ENCODE peak calls at places on chromosomes 13 and 19, in nine cellular contexts. G is HCT116, D is AG09319, Z is NCI-H1105 treated with DMSO at 0.1 percent for 48 hours, N is T-cell, Q is HTR-8/SVneo, L is pulmonary artery endothelial cell, J is sigmoid colon, I is NCI-H1092 treated with DMSO at 0.1 percent for 48 hours. T is an unnamed sample.
A peak's percentile ranks its signal among the peaks of the same experiment; 100 is the strongest.

GRCh38 chr13:23081246-23081645 is 99.5 kb upstream of the SGCG start:
- DNase-seq in Z (no peak), J (no peak), N (no peak), I (no peak), G (no peak), L (no peak), D (no peak), Q (no peak), T (no peak)

GRCh38 chr13:99871249-99871898 is 100.2 kb downstream of the ZIC5 start:
- DNase-seq in L (no peak), Q (no peak), N (no peak), G (no peak), Z (peak; percentile 43), I (peak; percentile 92), D (no peak), J (no peak), T (no peak)

GRCh38 chr19:15640294-15640903 is at the start of gene CYP4F3:
- DNase-seq in G (peak; percentile 80), L (no peak), J (no peak), I (no peak), N (no peak), D (no peak), Z (peak; percentile 30), Q (no peak), T (peak; percentile 82)

GRCh38 chr19:2047449-2048103 is 3.5 kb downstream of the MKNK2 start:
- DNase-seq in I (no peak), J (peak; percentile 86), N (no peak), Z (no peak), G (no peak), L (no peak), D (no peak), Q (no peak), T (no peak)

GRCh38 chr19:42253245-42254082 is 1.5 kb downstream of the ERF start:
- DNase-seq in G (no peak), D (no peak), J (peak; percentile 89), Q (peak; percentile 53), N (peak; percentile 58), Z (no peak), L (no peak), I (peak; percentile 5), T (no peak)

GRCh38 chr19:28737021-28737525 is 475.9 kb downstream of the UQCRFS1 start:
- DNase-seq in J (no peak), Z (peak; percentile 60), D (peak; percentile 15), G (no peak), I (peak; percentile 38), N (no peak), L (no peak), Q (peak; percentile 10), T (no peak)

GRCh38 chr19:36488816-36489138 is 584 bp downstream of the ZNF566 start:
- DNase-seq in D (no peak), J (no peak), N (no peak), Q (peak; percentile 26), G (peak; percentile 13), I (peak; percentile 58), L (no peak), Z (peak; percentile 44), T (no peak)

GRCh38 chr19:8161135-8161646 is 11.8 kb upstream of the FBN3 start:
- DNase-seq in L (no peak), Z (no peak), N (no peak), Q (no peak), J (no peak), D (no peak), I (no peak), G (peak; percentile 48), T (no peak)

GRCh38 chr19:5017235-5017634 is 48.3 kb downstream of the KDM4B start:
- DNase-seq in Q (no peak), Z (no peak), I (no peak), J (no peak), D (no peak), L (no peak), N (no peak), G (no peak), T (no peak)

GRCh38 chr19:43624933-43625332 is 5.5 kb upstream of the ZNF428 start:
- DNase-seq in D (no peak), I (no peak), L (no peak), J (no peak), Q (no peak), G (peak; percentile 72), N (peak; percentile 89), Z (no peak), T (no peak)

GRCh38 chr19:18895038-18895827 is 725 bp downstream of the CERS1 start:
- DNase-seq in N (no peak), Q (peak; percentile 90), I (peak; percentile 35), Z (peak; percentile 24), D (no peak), J (no peak), L (no peak), G (peak; percentile 38), T (peak; percentile 45)

GRCh38 chr19:36572593-36573019 is 486 bp downstream of the ZNF529 start:
- DNase-seq in Q (no peak), G (no peak), I (no peak), D (no peak), N (no peak), L (no peak), J (no peak), Z (no peak), T (no peak)

GRCh38 chr13:94660695-94661324 is 51.5 kb downstream of the SOX21 start:
- DNase-seq in J (no peak), D (no peak), Z (peak; percentile 51), L (no peak), N (no peak), G (no peak), Q (no peak), I (peak; percentile 82), T (no peak)

GRCh38 chr19:38975214-38975860 is at the start of gene FBXO17:
- DNase-seq in L (no peak), Q (peak; percentile 67), N (no peak), G (no peak), Z (no peak), I (no peak), J (peak; percentile 81), D (no peak), T (no peak)

GRCh38 chr13:110131424-110131823 is 175.5 kb downstream of the COL4A1 start:
- DNase-seq in D (no peak), I (no peak), J (peak; percentile 57), N (no peak), G (no peak), Z (no peak), L (no peak), Q (no peak), T (no peak)

GRCh38 chr19:57664269-57665127 is 4.2 kb upstream of the ZSCAN4 start:
- DNase-seq in I (peak; percentile 21), G (no peak), N (no peak), J (peak; percentile 75), Q (peak; percentile 55), D (no peak), L (no peak), Z (peak; percentile 52), T (peak; percentile 12)

GRCh38 chr19:3881272-3882040 is 971 bp downstream of the ATCAY start:
- DNase-seq in Z (peak; percentile 46), J (no peak), G (no peak), L (no peak), N (no peak), D (no peak), I (peak; percentile 21), Q (no peak), T (no peak)

GRCh38 chr13:110520431-110521295 is 40.9 kb downstream of the RAB20 start:
- DNase-seq in D (peak; percentile 43), Z (no peak), L (no peak), G (no peak), N (no peak), J (peak; percentile 94), Q (no peak), I (peak; percentile 21), T (peak; percentile 86)

GRCh38 chr19:34306213-34306661 is 51.9 kb downstream of the GARRE1 start:
- DNase-seq in L (no peak), Z (no peak), N (no peak), G (no peak), J (no peak), I (no peak), Q (no peak), D (no peak), T (no peak)

GRCh38 chr13:94329277-94329676 is 150.2 kb downstream of the DCT start:
- DNase-seq in D (no peak), N (no peak), Q (no peak), Z (no peak), J (peak; percentile 69), L (no peak), I (no peak), G (no peak), T (no peak)

GRCh38 chr13:110250258-110250891 is 56.6 kb downstream of the COL4A1 start:
- DNase-seq in D (peak; percentile 23), Q (no peak), G (no peak), J (peak; percentile 84), I (no peak), L (no peak), N (no peak), Z (no peak), T (no peak)

GRCh38 chr19:18526316-18526715 is 4.4 kb upstream of the ELL start:
- DNase-seq in I (no peak), G (peak; percentile 26), N (no peak), Q (no peak), Z (no peak), J (no peak), D (no peak), L (no peak), T (no peak)

GRCh38 chr19:35879770-35880317 is 11.5 kb downstream of the APLP1 start:
- DNase-seq in I (no peak), D (no peak), J (peak; percentile 86), N (peak; percentile 57), Z (peak; percentile 34), G (peak; percentile 75), Q (peak; percentile 88), L (peak; percentile 27), T (peak; percentile 88)

GRCh38 chr13:79492313-79492798 is 11.4 kb downstream of the NDFIP2 start:
- DNase-seq in I (no peak), L (no peak), N (no peak), D (no peak), G (no peak), Q (no peak), J (no peak), Z (no peak), T (no peak)

GRCh38 chr19:48195106-48195830 is 24.8 kb downstream of the ZSWIM9 start:
- DNase-seq in Q (no peak), L (no peak), J (no peak), Z (no peak), N (no peak), G (no peak), D (no peak), I (no peak), T (no peak)

GRCh38 chr13:75660694-75661093 is 24.6 kb downstream of the LMO7 start:
- DNase-seq in Z (no peak), D (no peak), N (no peak), Q (no peak), L (no peak), G (no peak), I (no peak), J (no peak), T (no peak)

GRCh38 chr13:38900188-38900587 is 90.4 kb downstream of the STOML3 start:
- DNase-seq in I (no peak), L (no peak), Q (no peak), D (no peak), J (no peak), G (no peak), N (no peak), Z (no peak), T (no peak)

GRCh38 chr13:35514166-35514565 is 37.7 kb upstream of the MAB21L1 start:
- DNase-seq in Z (peak; percentile 78), G (no peak), L (no peak), N (no peak), I (no peak), D (no peak), Q (no peak), J (no peak), T (no peak)

GRCh38 chr13:30792257-30793000 is 57.1 kb downstream of the ALOX5AP start:
- DNase-seq in I (peak; percentile 8), J (peak; percentile 89), Q (peak; percentile 75), G (peak; percentile 47), N (no peak), L (peak; percentile 84), D (peak; percentile 95), Z (peak; percentile 32), T (no peak)

GRCh38 chr13:105773241-105773640 is 762.2 kb downstream of the EFNB2 start:
- DNase-seq in J (no peak), I (no peak), L (no peak), G (no peak), Z (no peak), N (no peak), Q (no peak), D (no peak), T (no peak)